ENCODE peak calls at places on chromosomes 2 and 18, in ten cellular contexts. R, O, X, M, W, N, K, D, B and F are unnamed samples.

GRCh38 chr18:67145586-67146292 is 370.8 kb downstream of the DSEL start:
- DNase-seq in R (no peak), O (no peak), X (no peak), M (no peak), W (no peak), N (no peak), K (no peak), D (no peak), B (no peak), F (no peak)

GRCh38 chr2:191566347-191566746 is 111.6 kb upstream of the NABP1 start:
- DNase-seq in R (peak), O (no peak), X (no peak), M (peak), W (peak), N (no peak), K (peak), D (peak), B (peak), F (peak)

GRCh38 chr2:65300134-65300771 is 72.6 kb downstream of the ACTR2 start:
- DNase-seq in R (no peak), O (peak), X (no peak), M (no peak), W (peak), N (peak), K (no peak), D (no peak), B (no peak), F (no peak)

GRCh38 chr2:17709897-17710296 is 43.7 kb downstream of the SMC6 start:
- DNase-seq in R (no peak), O (no peak), X (no peak), M (no peak), W (no peak), N (no peak), K (no peak), D (no peak), B (no peak), F (no peak)

GRCh38 chr2:236818281-236819045 is 248.8 kb downstream of the ACKR3 start:
- DNase-seq in R (no peak), O (no peak), X (no peak), M (no peak), W (no peak), N (no peak), K (no peak), D (no peak), B (peak), F (no peak)

GRCh38 chr2:32864337-32864736 is 82.4 kb upstream of the LTBP1 start:
- DNase-seq in R (no peak), O (no peak), X (no peak), M (no peak), W (no peak), N (no peak), K (no peak), D (no peak), B (no peak), F (no peak)

GRCh38 chr2:214156971-214157370 is 253.9 kb upstream of the VWC2L start:
- DNase-seq in R (no peak), O (no peak), X (peak), M (no peak), W (no peak), N (no peak), K (no peak), D (no peak), B (no peak), F (no peak)

GRCh38 chr2:88296209-88296608 is 126.1 kb downstream of the THNSL2 start:
- DNase-seq in R (no peak), O (no peak), X (no peak), M (no peak), W (no peak), N (no peak), K (no peak), D (no peak), B (no peak), F (no peak)

GRCh38 chr2:160390544-160391258 is 102.9 kb downstream of the RBMS1 start:
- DNase-seq in R (no peak), O (no peak), X (no peak), M (no peak), W (no peak), N (no peak), K (no peak), D (no peak), B (peak), F (no peak)

GRCh38 chr18:41226186-41226585 is 728.8 kb upstream of the PIK3C3 start:
- DNase-seq in R (no peak), O (no peak), X (no peak), M (no peak), W (no peak), N (no peak), K (no peak), D (no peak), B (no peak), F (no peak)

GRCh38 chr2:5743992-5744391 is 51.8 kb downstream of the SOX11 start:
- DNase-seq in R (no peak), O (no peak), X (no peak), M (no peak), W (no peak), N (no peak), K (no peak), D (no peak), B (no peak), F (no peak)

GRCh38 chr18:33269223-33269622 is 171.3 kb downstream of the CCDC178 start:
- DNase-seq in R (no peak), O (no peak), X (no peak), M (no peak), W (no peak), N (no peak), K (no peak), D (no peak), B (no peak), F (no peak)

GRCh38 chr2:124027182-124027581 is 2.1 kb downstream of the CNTNAP5 start:
- DNase-seq in R (no peak), O (no peak), X (peak), M (no peak), W (peak), N (no peak), K (no peak), D (no peak), B (no peak), F (no peak)

GRCh38 chr18:49399003-49399402 is 61.4 kb downstream of the DYM start:
- DNase-seq in R (no peak), O (no peak), X (no peak), M (no peak), W (no peak), N (no peak), K (no peak), D (no peak), B (no peak), F (no peak)

GRCh38 chr2:70181363-70181956 is 9.4 kb downstream of the C2orf42 start:
- DNase-seq in R (no peak), O (no peak), X (no peak), M (no peak), W (no peak), N (no peak), K (no peak), D (no peak), B (no peak), F (no peak)

GRCh38 chr2:149375801-149376349 is 45.5 kb downstream of the LYPD6 start:
- DNase-seq in R (no peak), O (no peak), X (no peak), M (no peak), W (no peak), N (no peak), K (no peak), D (no peak), B (no peak), F (no peak)

GRCh38 chr2:218393750-218394290 is 5.8 kb upstream of the CTDSP1 start:
- DNase-seq in R (no peak), O (no peak), X (no peak), M (no peak), W (no peak), N (no peak), K (no peak), D (no peak), B (no peak), F (no peak)

GRCh38 chr18:75041586-75041985 is 167.4 kb downstream of the PTGR3 start:
- DNase-seq in R (no peak), O (no peak), X (no peak), M (no peak), W (no peak), N (no peak), K (no peak), D (no peak), B (no peak), F (no peak)

GRCh38 chr2:212124597-212124996 is 414.0 kb downstream of the ERBB4 start:
- DNase-seq in R (no peak), O (no peak), X (no peak), M (no peak), W (no peak), N (no peak), K (no peak), D (no peak), B (no peak), F (no peak)

GRCh38 chr18:69400253-69400975 is at the start of gene DOK6:
- DNase-seq in R (no peak), O (peak), X (peak), M (no peak), W (no peak), N (no peak), K (peak), D (no peak), B (no peak), F (no peak)

GRCh38 chr2:241217320-241218031 is 29.0 kb downstream of the ANO7 start:
- DNase-seq in R (peak), O (peak), X (peak), M (no peak), W (peak), N (peak), K (peak), D (no peak), B (peak), F (peak)

GRCh38 chr2:101762451-101763171 is 65.1 kb downstream of the MAP4K4 start:
- DNase-seq in R (no peak), O (peak), X (no peak), M (no peak), W (no peak), N (no peak), K (no peak), D (no peak), B (no peak), F (no peak)

GRCh38 chr2:231646471-231646870 is 53.8 kb downstream of the TEX44 start:
- DNase-seq in R (no peak), O (no peak), X (no peak), M (no peak), W (no peak), N (no peak), K (no peak), D (no peak), B (peak), F (no peak)

GRCh38 chr2:135512099-135512498 is 18.9 kb downstream of the ZRANB3 start:
- DNase-seq in R (no peak), O (no peak), X (no peak), M (no peak), W (no peak), N (no peak), K (no peak), D (no peak), B (no peak), F (no peak)

GRCh38 chr2:43604674-43605073 is 8.8 kb upstream of the THADA start:
- DNase-seq in R (no peak), O (no peak), X (no peak), M (no peak), W (no peak), N (no peak), K (no peak), D (no peak), B (no peak), F (no peak)

GRCh38 chr2:26018184-26018716 is 15.6 kb upstream of the RAB10 start:
- DNase-seq in R (no peak), O (peak), X (peak), M (no peak), W (no peak), N (peak), K (peak), D (no peak), B (peak), F (no peak)

GRCh38 chr18:1527805-1528204 is 623.1 kb downstream of the ADCYAP1 start:
- DNase-seq in R (no peak), O (no peak), X (no peak), M (no peak), W (no peak), N (no peak), K (no peak), D (no peak), B (no peak), F (no peak)

GRCh38 chr18:36078751-36079529 is 11.6 kb upstream of the RPRD1A start:
- DNase-seq in R (no peak), O (no peak), X (peak), M (no peak), W (no peak), N (no peak), K (no peak), D (no peak), B (no peak), F (no peak)

GRCh38 chr18:54192900-54193299 is 31.6 kb downstream of the MBD2 start:
- DNase-seq in R (no peak), O (no peak), X (no peak), M (no peak), W (no peak), N (no peak), K (no peak), D (no peak), B (peak), F (no peak)

GRCh38 chr2:204977914-204978313 is 432.6 kb downstream of the PARD3B start:
- DNase-seq in R (no peak), O (no peak), X (no peak), M (no peak), W (no peak), N (no peak), K (no peak), D (no peak), B (no peak), F (no peak)

GRCh38 chr18:48820483-48821250 is 130.1 kb downstream of the SMAD7 start:
- DNase-seq in R (no peak), O (no peak), X (no peak), M (no peak), W (no peak), N (no peak), K (no peak), D (no peak), B (no peak), F (no peak)